ENCODE peak calls at places on chromosomes 16 and 17, in nine cellular contexts. Z is mucosa of descending colon; N is stimulated activated CD8-positive, alpha-beta memory T cell treated with anti-CD3 and anti-CD28 coated beads, Interleukin-4, amount 100 ng/mL, for 1 hour; R is renal cortical epithelial cell; B is neural progenitor cell; A is RWPE1; J is prostate gland; C is amniotic stem cell; Q is GF-D8. T is an unnamed sample.

GRCh38 chr16:21526923-21527807 is 72.2 kb upstream of the METTL9 start:
- DNase-seq in Z (no peak), N (no peak), R (no peak), B (peak; percentile 24), A (no peak), J (no peak), C (no peak), Q (no peak), T (no peak)

GRCh38 chr17:75932852-75933251 is 8.0 kb downstream of the FBF1 start:
- DNase-seq in Z (no peak), N (no peak), R (no peak), B (no peak), A (no peak), J (no peak), C (no peak), Q (no peak), T (no peak)

GRCh38 chr17:31857920-31858646 is 961 bp downstream of the COPRS start:
- DNase-seq in Z (no peak), N (no peak), R (no peak), B (no peak), A (no peak), J (no peak), C (no peak), Q (no peak), T (peak; percentile 20)

GRCh38 chr17:76710863-76711611 is at the start of gene MXRA7:
- DNase-seq in Z (peak; percentile 65), N (no peak), R (no peak), B (peak; percentile 87), A (peak; percentile 71), J (peak; percentile 58), C (no peak), Q (no peak), T (peak; percentile 37)

GRCh38 chr17:17376362-17376761 is 73.2 kb downstream of the NT5M start:
- DNase-seq in Z (no peak), N (no peak), R (no peak), B (no peak), A (no peak), J (no peak), C (peak; percentile 15), Q (no peak), T (peak; percentile 32)

GRCh38 chr17:72390675-72391501 is 270.1 kb downstream of the SOX9 start:
- DNase-seq in Z (no peak), N (no peak), R (peak; percentile 63), B (no peak), A (peak; percentile 74), J (no peak), C (peak; percentile 26), Q (no peak), T (peak; percentile 91)

GRCh38 chr17:64499805-64500486 is 3.1 kb upstream of the POLG2 start:
- DNase-seq in Z (no peak), N (no peak), R (no peak), B (no peak), A (no peak), J (no peak), C (no peak), Q (no peak), T (peak; percentile 49)

GRCh38 chr16:79088971-79089370 is 511.6 kb downstream of the MAF start:
- DNase-seq in Z (no peak), N (no peak), R (no peak), B (no peak), A (no peak), J (peak; percentile 69), C (no peak), Q (no peak), T (no peak)

GRCh38 chr17:74337834-74338500 is 11.9 kb downstream of the KIF19 start:
- DNase-seq in Z (no peak), N (no peak), R (no peak), B (no peak), A (no peak), J (no peak), C (no peak), Q (no peak), T (no peak)

GRCh38 chr16:79865918-79866317 is 265.4 kb upstream of the MAF start:
- DNase-seq in Z (no peak), N (no peak), R (no peak), B (no peak), A (no peak), J (no peak), C (no peak), Q (no peak), T (no peak)

GRCh38 chr17:28720247-28720996 is 637 bp downstream of the RPL23A start:
- DNase-seq in Z (no peak), N (no peak), R (no peak), B (no peak), A (no peak), J (no peak), C (no peak), Q (no peak), T (no peak)

GRCh38 chr17:42248351-42249179 is 27.6 kb downstream of the STAT5B start:
- DNase-seq in Z (peak; percentile 76), N (peak; percentile 42), R (peak; percentile 90), B (peak; percentile 47), A (no peak), J (peak; percentile 72), C (no peak), Q (peak; percentile 97), T (no peak)

GRCh38 chr17:36786867-36787266 is 150.4 kb upstream of the LHX1 start:
- DNase-seq in Z (no peak), N (no peak), R (no peak), B (no peak), A (no peak), J (no peak), C (no peak), Q (no peak), T (no peak)